ENCODE peak calls at places on chromosomes 7 and 10, in five cellular contexts. G is AG08395, D is astrocyte of the cerebellum, K is SJCRH30, C is fibroblast of mammary gland. A is an unnamed sample.

GRCh38 chr7:87538052-87538451 is 62.6 kb upstream of the ABCB4 start:
- DNase-seq in G (no peak), D (no peak), K (no peak), C (no peak), A (no peak)

GRCh38 chr7:41003031-41003925 is 699.6 kb downstream of the INHBA start:
- DNase-seq in G (no peak), D (no peak), K (peak), C (peak), A (no peak)

GRCh38 chr10:84534168-84534567 is 205.8 kb downstream of the CCSER2 start:
- DNase-seq in G (no peak), D (no peak), K (no peak), C (no peak), A (no peak)

GRCh38 chr7:134740364-134740763 is 39.1 kb upstream of the CALD1 start:
- DNase-seq in G (no peak), D (no peak), K (no peak), C (no peak), A (no peak)

GRCh38 chr10:61896854-61897661 is 4.4 kb upstream of the ARID5B start:
- DNase-seq in G (peak), D (no peak), K (peak), C (peak), A (no peak)

GRCh38 chr7:132489776-132490237 is 86.5 kb downstream of the PLXNA4 start:
- DNase-seq in G (no peak), D (no peak), K (no peak), C (no peak), A (no peak)

GRCh38 chr7:22452142-22452763 is 47.7 kb downstream of the STEAP1B start:
- DNase-seq in G (peak), D (no peak), K (no peak), C (peak), A (peak)

GRCh38 chr10:5284311-5285057 is 80.3 kb upstream of the UCN3 start:
- DNase-seq in G (peak), D (no peak), K (no peak), C (peak), A (no peak)

A was measured in amygdala.